ENCODE peak calls at places on chromosomes 5 and 9, in eight cellular contexts. F is upper lobe of left lung; Q is IMR-90; T is mammary epithelial cell; S is CD8-positive, alpha-beta T cell; W is heart right ventricle; O is aorta; U is body of pancreas. A is an unnamed sample. For H3K4me1, the result is how much of the 10 kb centered on the place peaks cover.

GRCh38 chr5:52759381-52759780 is 28.3 kb upstream of the ITGA1 start:
- DNase-seq in T (no peak), O (no peak), W (no peak), Q (peak), U (no peak), S (no peak), F (no peak), A (no peak)

GRCh38 chr5:168656633-168657032 is 77.5 kb upstream of the PANK3 start:
- DNase-seq in Q (no peak), W (no peak), U (no peak), T (peak), F (no peak), S (no peak), O (no peak), A (no peak)

GRCh38 chr9:107749787-107750444 is 260.3 kb upstream of the KLF4 start:
- DNase-seq in U (peak), T (peak), W (peak), F (no peak), Q (peak), O (peak), S (no peak), A (peak)

GRCh38 chr9:103397868-103398600 is 402.9 kb downstream of the CYLC2 start:
- DNase-seq in W (no peak), Q (no peak), F (no peak), T (peak), U (peak), S (no peak), O (no peak), A (no peak)

GRCh38 chr9:98958271-98958989 is 14.7 kb downstream of the COL15A1 start:
- DNase-seq in O (no peak), S (no peak), F (no peak), U (no peak), W (no peak), T (no peak), Q (peak), A (no peak)

GRCh38 chr5:32206053-32206452 is 31.9 kb upstream of the GOLPH3 start:
- DNase-seq in U (no peak), O (no peak), T (no peak), S (no peak), Q (no peak), W (no peak), F (no peak), A (no peak)

GRCh38 chr9:32398207-32398606 is 13.8 kb downstream of the ACO1 start:
- DNase-seq in O (no peak), W (no peak), U (no peak), F (no peak), Q (peak), T (peak), S (no peak), A (no peak)

GRCh38 chr5:150492621-150493020 is 15.3 kb upstream of the NDST1 start:
- DNase-seq in W (no peak), O (no peak), T (peak), F (no peak), S (no peak), U (no peak), Q (peak), A (no peak)

GRCh38 chr5:179768326-179769085 is 25.3 kb upstream of the LTC4S start:
- DNase-seq in O (no peak), S (no peak), Q (no peak), W (no peak), F (no peak), T (peak), U (no peak), A (no peak)

GRCh38 chr9:4891674-4892073 is 93.4 kb upstream of the JAK2 start:
- DNase-seq in F (no peak), O (no peak), U (no peak), Q (no peak), T (no peak), W (no peak), S (no peak), A (no peak)

GRCh38 chr9:5425006-5425628 is 12.6 kb downstream of the PLGRKT start:
- DNase-seq in T (peak), Q (no peak), U (no peak), W (no peak), O (no peak), F (no peak), S (no peak), A (no peak)

GRCh38 chr5:77239126-77239741 is 28.8 kb downstream of the PDE8B start:
- DNase-seq in S (no peak), W (no peak), U (no peak), T (peak), Q (no peak), F (no peak), O (no peak), A (no peak)

GRCh38 chr9:97462914-97463313 is 38.6 kb upstream of the TMOD1 start:
- DNase-seq in Q (no peak), S (no peak), T (no peak), O (no peak), F (no peak), W (no peak), U (no peak), A (no peak)

GRCh38 chr5:39080597-39081204 is 6.5 kb upstream of the RICTOR start:
- DNase-seq in Q (peak), O (peak), T (peak), W (peak), F (no peak), U (peak), S (peak), A (peak)

GRCh38 chr5:39198080-39198479 is 21.3 kb downstream of the FYB1 start:
- DNase-seq in O (no peak), T (peak), S (no peak), Q (no peak), U (no peak), W (no peak), F (no peak), A (no peak)

GRCh38 chr5:37715361-37715760 is 124.5 kb downstream of the GDNF start:
- DNase-seq in T (no peak), O (no peak), S (no peak), W (no peak), F (no peak), Q (peak), U (no peak), A (no peak)

GRCh38 chr5:119355244-119355635 is 579 bp upstream of the TNFAIP8 start:
- DNase-seq in W (no peak), Q (no peak), U (no peak), S (peak), O (no peak), F (no peak), T (no peak), A (no peak)

GRCh38 chr9:81489048-81489447 is 200.3 kb downstream of the TLE1 start:
- DNase-seq in F (no peak), U (no peak), T (no peak), S (no peak), O (no peak), W (no peak), Q (peak), A (no peak)

GRCh38 chr5:10288600-10289213 is 19.0 kb downstream of the CMBL start:
- DNase-seq in O (no peak), Q (no peak), U (peak), F (peak), T (peak), W (peak), S (peak), A (peak)

GRCh38 chr5:137019229-137019628 is 479.9 kb downstream of the SPOCK1 start:
- DNase-seq in W (no peak), U (no peak), S (no peak), Q (no peak), O (no peak), T (no peak), F (no peak), A (no peak)

GRCh38 chr9:131747352-131747751 is 7.5 kb upstream of the RAPGEF1 start:
- DNase-seq in Q (peak), W (no peak), U (no peak), S (no peak), F (no peak), O (no peak), T (peak), A (no peak)

GRCh38 chr5:155047818-155048217 is 34.3 kb downstream of the KIF4B start:
- DNase-seq in O (no peak), F (no peak), U (no peak), S (no peak), W (no peak), Q (no peak), T (no peak), A (no peak)

GRCh38 chr5:176415240-176416122 is 858 bp downstream of the CLTB start:
- DNase-seq in T (peak), W (no peak), F (no peak), O (peak), Q (peak), U (peak), S (no peak), A (no peak)

GRCh38 chr9:86281577-86282076 is 711 bp downstream of the ISCA1 start:
- DNase-seq in W (no peak), Q (no peak), S (no peak), U (no peak), O (no peak), F (no peak), T (no peak), A (no peak)

GRCh38 chr5:59132131-59132530 is 549.3 kb downstream of the RAB3C start:
- DNase-seq in O (no peak), Q (no peak), F (no peak), U (no peak), T (no peak), W (no peak), S (peak), A (no peak)

GRCh38 chr5:139460457-139460856 is 2.1 kb downstream of the ECSCR start:
- DNase-seq in F (no peak), O (no peak), W (no peak), U (no peak), S (no peak), Q (no peak), T (no peak), A (no peak)

GRCh38 chr9:2798423-2798822 is 45.5 kb downstream of the PUM3 start:
- DNase-seq in F (no peak), S (no peak), T (no peak), U (no peak), O (no peak), Q (peak), W (no peak), A (no peak)

GRCh38 chr5:60161340-60161934 is 267.9 kb upstream of the PDE4D start:
- DNase-seq in O (no peak), S (no peak), U (no peak), W (no peak), F (no peak), Q (peak), T (peak), A (no peak)

GRCh38 chr5:128144491-128144890 is 60.9 kb downstream of the SLC12A2 start:
- DNase-seq in Q (peak), T (peak), U (no peak), S (no peak), F (no peak), W (no peak), O (no peak), A (no peak)

GRCh38 chr5:136011427-136012001 is 17.3 kb upstream of the TGFBI start:
- DNase-seq in Q (peak), W (no peak), O (no peak), S (no peak), T (peak), U (no peak), F (no peak), A (no peak)

GRCh38 chr5:136013559-136013958 is 15.2 kb upstream of the TGFBI start:
- DNase-seq in T (no peak), O (no peak), U (no peak), W (no peak), Q (no peak), S (no peak), F (no peak), A (no peak)

GRCh38 chr5:136014976-136015375 is 13.8 kb upstream of the TGFBI start:
- DNase-seq in F (no peak), U (no peak), W (no peak), S (no peak), T (no peak), O (no peak), Q (no peak), A (no peak)

GRCh38 chr5:136014049-136014516 is 14.7 kb upstream of the TGFBI start:
- DNase-seq in W (no peak), O (no peak), T (peak), Q (no peak), U (no peak), S (no peak), F (no peak), A (no peak)

GRCh38 chr5:136012041-136012804 is 16.6 kb upstream of the TGFBI start:
- DNase-seq in O (no peak), F (no peak), Q (peak), S (no peak), T (no peak), U (no peak), W (no peak), A (no peak)
- H3K4me1 ChIP-seq in O (under half), F (under half), Q (under half), S (under half), T (half or more), U (under half), W (under half), A (under half)

GRCh38 chr5:171310334-171310815 is 1.3 kb downstream of the TLX3 start:
- DNase-seq in F (no peak), Q (no peak), T (no peak), O (no peak), W (no peak), U (no peak), S (no peak), A (no peak)
- H3K4me1 ChIP-seq in F (half or more), Q (under half), T (under half), O (under half), W (half or more), U (half or more), S (under half), A (under half)

GRCh38 chr9:112194969-112195431 is 19.9 kb upstream of the SUSD1 start:
- DNase-seq in U (no peak), T (no peak), S (no peak), W (peak), O (no peak), Q (peak), F (no peak), A (no peak)
- H3K4me1 ChIP-seq in U (under half), T (under half), S (under half), W (under half), O (under half), Q (under half), F (under half), A (under half)

GRCh38 chr5:143063175-143063970 is 293.2 kb downstream of the ARHGAP26 start:
- DNase-seq in S (no peak), F (no peak), Q (peak), O (peak), T (no peak), U (no peak), W (peak), A (peak)
- H3K4me1 ChIP-seq in S (under half), F (half or more), Q (under half), O (under half), T (half or more), U (under half), W (half or more), A (under half)

DNA sequence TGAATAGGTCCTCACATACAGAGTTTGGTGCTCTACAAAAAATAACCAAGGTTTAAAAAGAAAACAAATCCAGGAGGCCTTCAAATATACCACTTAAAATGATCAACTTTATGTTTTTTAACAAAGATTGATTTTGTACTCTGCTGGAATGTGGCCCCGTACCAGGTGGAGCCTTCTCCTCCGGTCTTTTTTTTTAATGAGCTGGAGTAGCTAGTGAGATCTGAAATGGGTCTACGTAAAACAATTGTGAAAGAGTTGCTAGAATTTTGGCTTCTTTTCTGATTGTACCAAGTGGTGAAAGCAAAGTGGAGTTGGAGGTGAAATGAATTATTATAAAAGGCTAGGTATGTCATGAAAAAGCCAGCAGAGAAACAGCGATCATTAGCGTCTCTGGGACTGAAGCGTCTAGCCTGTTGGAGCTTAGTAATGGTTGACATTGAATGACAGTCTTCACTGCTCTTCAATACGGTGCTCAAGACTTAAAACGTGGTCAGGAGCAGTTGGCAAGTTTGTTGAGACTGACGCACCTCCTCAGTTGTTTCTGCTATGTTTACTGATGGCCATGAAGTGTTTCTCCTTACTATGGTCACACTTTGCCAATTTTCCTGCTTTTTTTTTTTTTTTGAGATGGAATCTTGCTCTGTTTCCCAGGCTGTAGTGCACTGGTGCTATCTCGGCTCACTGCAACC is 84.4 kb downstream of the DAPK1 start:
- DNase-seq in Q (no peak), O (no peak), S (no peak), U (no peak), W (no peak), T (no peak), F (no peak), A (no peak)
- H3K4me1 ChIP-seq in Q (under half), O (under half), S (under half), U (half or more), W (under half), T (under half), F (under half), A (under half)

DNA sequence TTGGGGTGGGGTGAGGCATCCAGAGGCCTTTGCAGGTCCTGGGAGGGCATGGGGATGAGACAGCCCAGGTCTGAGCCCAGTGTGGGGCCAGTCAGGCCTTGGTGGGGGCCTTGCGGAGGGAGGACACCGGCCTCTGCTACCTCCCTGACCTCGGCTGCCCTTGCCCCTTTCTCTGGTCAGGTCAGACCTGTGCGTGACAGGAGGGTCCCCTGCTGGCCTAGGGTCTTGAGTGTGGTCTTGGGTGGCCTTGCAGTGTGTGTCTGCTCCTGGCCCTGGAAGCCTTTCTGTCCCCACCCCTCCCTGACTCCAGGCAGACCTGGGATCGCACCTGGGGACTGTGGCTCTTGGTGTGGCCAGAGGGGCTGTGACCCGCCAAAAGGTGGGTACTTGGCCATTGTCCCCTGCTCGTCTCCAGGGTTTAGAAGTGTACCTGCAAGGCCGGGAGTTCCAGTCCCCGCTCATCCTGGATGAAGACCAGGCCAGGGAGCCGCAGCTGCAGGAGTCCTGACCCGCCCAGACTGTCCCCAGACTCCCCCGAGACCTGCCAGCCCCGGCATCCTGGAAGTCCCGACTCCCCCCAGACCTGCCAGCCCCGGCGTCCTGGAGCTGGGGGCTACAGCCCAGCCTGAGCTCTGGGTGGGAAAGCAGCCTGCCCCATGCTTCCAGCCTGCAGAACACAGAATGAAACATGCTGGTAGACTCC is 4.4 kb upstream of the MAN1B1 start:
- DNase-seq in F (no peak), U (no peak), W (no peak), O (no peak), S (no peak), Q (no peak), T (no peak), A (no peak)
- H3K4me1 ChIP-seq in F (under half), U (under half), W (under half), O (under half), S (under half), Q (under half), T (under half), A (under half)

GRCh38 chr9:125238127-125238914 is 2.8 kb downstream of the HSPA5 start:
- DNase-seq in W (no peak), S (no peak), F (no peak), Q (no peak), U (no peak), O (no peak), T (no peak), A (no peak)

GRCh38 chr9:125239631-125240597 is 1.2 kb downstream of the HSPA5 start:
- DNase-seq in Q (no peak), S (no peak), F (no peak), T (no peak), W (no peak), O (no peak), U (no peak), A (no peak)

GRCh38 chr9:125241000-125241862 is at the start of gene HSPA5:
- DNase-seq in W (peak), U (peak), O (peak), Q (peak), S (peak), F (peak), T (peak), A (peak)

GRCh38 chr9:125240649-125240999 is 519 bp downstream of the HSPA5 start:
- DNase-seq in T (peak), F (no peak), Q (no peak), O (peak), U (peak), S (no peak), W (no peak), A (no peak)

DNA sequence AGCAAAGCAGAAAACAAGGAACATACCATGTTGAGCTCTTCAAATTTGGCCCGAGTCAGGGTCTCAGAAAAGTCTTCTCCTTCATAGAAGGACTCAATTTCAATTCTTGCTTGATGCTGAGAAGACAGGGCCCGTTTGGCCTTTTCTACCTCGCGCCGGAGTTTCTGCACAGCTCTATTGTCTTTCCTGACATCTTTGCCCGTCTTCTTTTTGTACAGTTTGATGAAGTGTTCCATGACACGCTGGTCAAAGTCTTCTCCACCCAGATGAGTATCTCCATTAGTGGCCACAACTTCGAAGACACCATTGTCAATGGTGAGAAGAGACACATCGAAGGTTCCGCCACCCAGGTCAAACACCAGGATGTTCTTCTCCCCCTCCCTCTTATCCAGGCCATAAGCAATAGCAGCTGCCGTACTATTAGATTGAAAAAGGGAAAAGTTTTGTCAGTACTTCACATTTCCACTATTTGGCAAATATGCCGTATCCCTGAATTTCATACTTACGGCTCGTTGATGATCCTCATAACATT is 2.2 kb downstream of the HSPA5 start:
- DNase-seq in O (no peak), S (no peak), F (no peak), Q (no peak), W (no peak), U (no peak), T (no peak), A (no peak)
- H3K4me1 ChIP-seq in O (under half), S (half or more), F (half or more), Q (under half), W (under half), U (half or more), T (under half), A (under half)

DNA sequence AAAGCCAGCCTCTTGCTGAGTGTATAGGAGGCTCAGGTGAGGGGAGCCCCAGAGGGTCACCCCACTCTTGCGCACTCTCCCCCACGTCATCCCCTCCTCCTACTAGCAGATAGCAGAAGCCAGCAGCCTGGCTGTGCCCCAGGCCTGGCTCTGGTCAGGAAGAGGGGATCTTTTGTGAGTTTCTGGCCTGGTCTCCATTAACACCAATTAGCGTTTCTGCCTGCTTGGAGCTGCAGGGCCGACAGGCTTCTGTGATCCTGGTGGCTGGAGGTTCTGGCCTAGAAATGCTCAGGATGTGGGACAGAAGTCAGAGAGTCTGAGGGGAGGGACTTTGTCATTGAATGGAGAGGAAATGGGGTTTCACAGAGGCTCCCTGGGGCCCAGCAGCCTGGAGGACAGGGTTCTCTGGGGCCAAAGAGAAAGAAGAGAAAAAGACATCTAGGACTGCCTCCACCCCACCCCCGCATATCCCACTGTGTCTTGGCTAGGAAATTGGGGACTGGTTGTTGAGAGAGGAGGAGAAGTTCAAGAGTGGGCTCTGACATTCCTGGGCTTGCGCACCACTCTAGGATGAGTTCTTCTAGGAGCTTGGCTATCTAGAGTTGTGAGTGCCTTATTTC is 47.5 kb upstream of the ARAP3 start:
- DNase-seq in S (no peak), T (no peak), U (no peak), Q (no peak), F (no peak), O (no peak), W (no peak), A (no peak)
- H3K4me1 ChIP-seq in S (under half), T (under half), U (under half), Q (under half), F (under half), O (under half), W (under half), A (under half)